ENCODE peak calls at places on chromosome 19, in nine cellular contexts. J, V, U, B, Z, P, E, S and F are unnamed samples.

GRCh38 chr19:53019684-53020083 is 6.0 kb downstream of the ERVV-1 start:
- DNase-seq in J (no peak), V (no peak), U (peak), B (peak), Z (no peak), P (peak), E (peak), S (no peak), F (no peak)

GRCh38 chr19:31430381-31430780 is 81.1 kb upstream of the TSHZ3 start:
- DNase-seq in J (no peak), V (no peak), U (no peak), B (no peak), Z (no peak), P (no peak), E (no peak), S (no peak), F (no peak)

GRCh38 chr19:17358395-17358794 is 18.7 kb downstream of the PLVAP start:
- DNase-seq in J (peak), V (no peak), U (no peak), B (peak), Z (no peak), P (peak), E (no peak), S (no peak), F (no peak)

GRCh38 chr19:4800591-4801081 is 9.1 kb downstream of the FEM1A start:
- DNase-seq in J (no peak), V (no peak), U (no peak), B (no peak), Z (no peak), P (no peak), E (no peak), S (no peak), F (no peak)

GRCh38 chr19:10419200-10419645 is 1.1 kb upstream of the PDE4A start:
- DNase-seq in J (no peak), V (no peak), U (no peak), B (peak), Z (peak), P (no peak), E (no peak), S (no peak), F (no peak)

GRCh38 chr19:18514800-18515682 is 6.8 kb downstream of the ELL start:
- DNase-seq in J (no peak), V (no peak), U (no peak), B (no peak), Z (no peak), P (no peak), E (peak), S (peak), F (no peak)

GRCh38 chr19:16455489-16455888 is 16.3 kb downstream of the EPS15L1 start:
- DNase-seq in J (no peak), V (no peak), U (no peak), B (no peak), Z (no peak), P (no peak), E (no peak), S (no peak), F (no peak)

GRCh38 chr19:5624154-5624663 is 1.3 kb downstream of the SAFB start:
- DNase-seq in J (no peak), V (no peak), U (peak), B (no peak), Z (peak), P (no peak), E (no peak), S (no peak), F (no peak)

GRCh38 chr19:6095760-6096159 is 14.5 kb downstream of the RFX2 start:
- DNase-seq in J (no peak), V (no peak), U (no peak), B (no peak), Z (no peak), P (no peak), E (no peak), S (no peak), F (no peak)

GRCh38 chr19:49331616-49332055 is 3.6 kb upstream of the CD37 start:
- DNase-seq in J (peak), V (peak), U (peak), B (peak), Z (peak), P (peak), E (peak), S (peak), F (no peak)

GRCh38 chr19:19381007-19381926 is 24.2 kb upstream of the GATAD2A start:
- DNase-seq in J (no peak), V (no peak), U (no peak), B (no peak), Z (no peak), P (no peak), E (no peak), S (no peak), F (no peak)

GRCh38 chr19:4552546-4552819 is 7.0 kb downstream of the SEMA6B start:
- DNase-seq in J (no peak), V (no peak), U (no peak), B (no peak), Z (no peak), P (no peak), E (no peak), S (no peak), F (no peak)

GRCh38 chr19:45290381-45290931 is 32.2 kb downstream of the CKM start:
- DNase-seq in J (no peak), V (no peak), U (no peak), B (no peak), Z (no peak), P (no peak), E (no peak), S (no peak), F (no peak)

GRCh38 chr19:17357724-17358123 is 19.4 kb downstream of the PLVAP start:
- DNase-seq in J (no peak), V (no peak), U (no peak), B (peak), Z (no peak), P (no peak), E (no peak), S (no peak), F (no peak)

GRCh38 chr19:18541992-18542935 is 1.1 kb downstream of the FKBP8 start:
- DNase-seq in J (no peak), V (no peak), U (peak), B (no peak), Z (no peak), P (no peak), E (no peak), S (no peak), F (no peak)

GRCh38 chr19:55273978-55274707 is 5.8 kb downstream of the HSPBP1 start:
- DNase-seq in J (no peak), V (no peak), U (no peak), B (no peak), Z (no peak), P (no peak), E (no peak), S (no peak), F (no peak)

DNA sequence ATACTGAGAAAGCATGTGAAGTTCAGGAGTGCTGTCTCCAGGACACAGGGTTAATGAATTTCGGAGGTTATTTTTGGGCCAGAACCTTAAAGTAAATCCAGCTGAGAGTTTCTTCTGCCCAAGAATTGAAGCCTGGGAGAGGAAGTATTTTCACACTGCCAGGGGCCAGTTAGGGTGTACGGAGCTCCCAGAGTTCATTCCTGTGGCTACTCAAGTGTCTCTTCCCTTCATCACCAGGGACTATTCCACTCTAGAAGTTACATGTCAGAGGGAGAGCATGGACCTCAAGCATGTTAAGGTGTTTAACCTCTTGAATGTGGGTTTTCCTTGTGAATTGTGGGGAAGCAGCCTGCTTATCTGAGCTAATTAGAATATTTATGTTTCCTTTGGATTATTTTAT is 37.1 kb downstream of the ZNF136 start:
- DNase-seq in J (no peak), V (no peak), U (no peak), B (no peak), Z (no peak), P (no peak), E (no peak), S (no peak), F (no peak)
- TF ChIP-seq REST in J (no peak), V (no peak), U (no peak), B (no peak), Z (no peak), P (no peak), E (no peak), S (no peak), F (no peak)

DNA sequence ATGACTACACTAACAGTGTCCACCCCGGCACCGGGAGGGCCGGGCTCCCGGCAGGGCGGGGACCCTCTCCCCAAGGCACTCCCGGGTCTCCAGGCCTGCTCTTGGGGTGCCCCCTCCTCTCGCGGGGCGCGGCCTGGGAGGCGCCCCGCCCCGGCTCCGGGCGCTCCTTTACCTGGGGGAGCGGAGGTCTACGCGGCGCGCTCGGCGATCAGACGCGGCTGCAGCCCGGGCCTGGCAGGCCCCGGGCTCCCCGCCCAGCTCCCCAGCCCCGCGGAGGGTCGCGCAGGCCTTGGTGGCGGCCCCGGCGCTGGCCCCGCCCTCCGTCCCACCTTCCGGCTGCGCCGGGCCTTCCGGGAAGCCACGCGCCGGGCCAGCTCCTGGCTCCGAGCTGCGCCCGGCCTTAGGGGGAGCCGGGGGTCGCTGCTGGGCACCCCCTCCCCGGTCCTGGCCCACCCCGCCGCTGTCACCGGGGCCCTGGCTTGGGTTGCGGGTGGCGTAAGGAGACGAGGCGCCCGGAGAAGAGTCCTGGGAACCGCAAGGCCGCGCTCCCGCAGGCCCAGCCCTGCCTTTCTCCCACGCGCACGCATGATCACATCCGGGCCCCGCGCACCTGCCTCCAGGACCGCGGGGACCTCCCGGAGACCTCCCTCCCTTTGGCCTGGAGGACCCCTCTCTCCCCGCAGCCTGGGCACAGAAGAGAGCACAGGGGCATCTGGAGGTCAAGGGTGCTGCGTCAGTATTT is at the start of gene C19orf12:
- DNase-seq in J (peak), V (no peak), U (peak), B (peak), Z (peak), P (no peak), E (peak), S (peak), F (no peak)
- TF ChIP-seq REST in J (no peak), V (no peak), U (no peak), B (no peak), Z (no peak), P (no peak), E (no peak), S (no peak), F (no peak)

GRCh38 chr19:41545547-41545946 is 30.4 kb upstream of the CEACAM21 start:
- DNase-seq in J (no peak), V (no peak), U (no peak), B (no peak), Z (no peak), P (no peak), E (peak), S (no peak), F (no peak)

GRCh38 chr19:41547569-41547968 is 28.4 kb upstream of the CEACAM21 start:
- DNase-seq in J (no peak), V (no peak), U (no peak), B (no peak), Z (no peak), P (no peak), E (no peak), S (no peak), F (no peak)

GRCh38 chr19:41548047-41548446 is 27.9 kb upstream of the CEACAM21 start:
- DNase-seq in J (no peak), V (no peak), U (no peak), B (no peak), Z (no peak), P (no peak), E (no peak), S (no peak), F (no peak)

GRCh38 chr19:41548954-41549688 is 26.8 kb upstream of the CEACAM21 start:
- DNase-seq in J (no peak), V (no peak), U (peak), B (no peak), Z (no peak), P (no peak), E (peak), S (no peak), F (no peak)

DNA sequence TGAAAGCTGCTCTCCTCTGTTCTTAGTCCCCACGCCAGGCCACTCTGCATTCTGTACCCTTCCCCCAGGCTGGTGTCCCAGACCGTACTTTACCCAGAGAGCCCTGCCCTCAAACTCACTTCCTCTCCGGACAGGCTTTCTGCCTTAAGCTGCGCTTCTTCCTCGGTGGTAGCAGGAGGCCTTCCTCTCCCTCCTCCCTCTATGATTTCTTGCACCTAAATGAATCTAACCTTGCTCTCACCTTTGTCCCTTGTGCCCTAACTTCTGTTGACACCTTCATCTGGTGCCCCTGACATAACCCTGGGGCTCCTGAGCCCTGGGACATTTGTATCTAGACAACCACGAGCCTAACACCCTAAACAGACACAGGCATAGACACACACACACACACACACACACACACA is 29.6 kb upstream of the CEACAM21 start:
- DNase-seq in J (no peak), V (no peak), U (no peak), B (no peak), Z (no peak), P (no peak), E (peak), S (no peak), F (no peak)
- TF ChIP-seq REST in J (no peak), V (no peak), U (no peak), B (no peak), Z (no peak), P (no peak), E (no peak), S (no peak), F (no peak)

GRCh38 chr19:38360351-38360750 is 14.0 kb upstream of the PSMD8 start:
- DNase-seq in J (no peak), V (no peak), U (no peak), B (no peak), Z (no peak), P (no peak), E (no peak), S (no peak), F (no peak)
- TF ChIP-seq REST in J (no peak), V (no peak), U (no peak), B (no peak), Z (no peak), P (no peak), E (no peak), S (no peak), F (no peak)

GRCh38 chr19:46426506-46427162 is 2.1 kb downstream of the PNMA8C start:
- DNase-seq in J (peak), V (no peak), U (peak), B (peak), Z (peak), P (no peak), E (no peak), S (peak), F (no peak)
- TF ChIP-seq REST in J (no peak), V (no peak), U (no peak), B (no peak), Z (no peak), P (no peak), E (no peak), S (no peak), F (no peak)

GRCh38 chr19:40933025-40933424 is 51.0 kb upstream of the CYP2A7 start:
- DNase-seq in J (peak), V (no peak), U (peak), B (peak), Z (no peak), P (no peak), E (no peak), S (no peak), F (no peak)
- TF ChIP-seq REST in J (no peak), V (no peak), U (no peak), B (no peak), Z (no peak), P (no peak), E (no peak), S (no peak), F (no peak)

DNA sequence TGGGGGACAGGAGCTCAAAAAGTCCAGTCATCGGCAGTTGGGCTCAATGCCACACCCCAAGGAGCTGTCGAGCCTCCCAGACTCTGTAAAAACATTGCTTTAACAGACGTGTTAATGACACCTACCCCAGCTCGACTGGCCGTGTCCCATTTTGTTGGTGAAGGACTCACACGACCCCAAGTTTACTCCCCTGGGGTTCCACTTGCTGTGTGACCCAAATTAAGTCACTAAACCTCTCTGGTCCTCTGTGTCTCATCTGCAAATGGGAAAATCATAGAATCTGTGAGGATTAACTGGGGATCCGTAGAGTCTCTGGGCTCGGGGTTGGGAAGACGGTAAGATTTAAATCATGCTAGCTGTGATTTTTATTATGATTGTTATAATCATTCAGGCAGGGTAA is 7.1 kb downstream of the GNA15 start:
- DNase-seq in J (no peak), V (no peak), U (no peak), B (no peak), Z (no peak), P (no peak), E (no peak), S (no peak), F (no peak)
- TF ChIP-seq REST in J (no peak), V (no peak), U (no peak), B (no peak), Z (no peak), P (no peak), E (no peak), S (no peak), F (no peak)